ENCODE peak calls at places on chromosomes 2 and 18, in six cellular contexts. X, Z, Q, E, G and A are unnamed samples.

GRCh38 chr18:59993560-59993959 is 93.8 kb downstream of the PMAIP1 start:
- DNase-seq in X (no peak), Z (no peak), Q (no peak), E (no peak), G (peak), A (no peak)

GRCh38 chr2:96505231-96505889 is at the start of gene NEURL3:
- DNase-seq in X (peak), Z (peak), Q (no peak), E (no peak), G (peak), A (no peak)

GRCh38 chr18:58266291-58266690 is 222.3 kb downstream of the NEDD4L start:
- DNase-seq in X (no peak), Z (no peak), Q (no peak), E (no peak), G (no peak), A (no peak)

GRCh38 chr2:9287400-9288059 is 80.9 kb downstream of the ASAP2 start:
- DNase-seq in X (peak), Z (no peak), Q (peak), E (peak), G (peak), A (no peak)

GRCh38 chr2:220590476-220590875 is 963.0 kb downstream of the SLC4A3 start:
- DNase-seq in X (no peak), Z (no peak), Q (no peak), E (no peak), G (no peak), A (no peak)

GRCh38 chr18:427005-427404 is 73.5 kb downstream of the COLEC12 start:
- DNase-seq in X (peak), Z (no peak), Q (peak), E (peak), G (peak), A (no peak)

GRCh38 chr18:48544661-48545415 is 6.0 kb downstream of the CTIF start:
- DNase-seq in X (no peak), Z (no peak), Q (no peak), E (no peak), G (no peak), A (no peak)

GRCh38 chr2:109660046-109660860 is 46.1 kb downstream of the SOWAHC start:
- DNase-seq in X (no peak), Z (no peak), Q (no peak), E (no peak), G (no peak), A (no peak)

GRCh38 chr2:211766689-211767088 is 771.9 kb downstream of the ERBB4 start:
- DNase-seq in X (no peak), Z (no peak), Q (no peak), E (no peak), G (no peak), A (no peak)

GRCh38 chr18:10015288-10015701 is 101.5 kb downstream of the VAPA start:
- DNase-seq in X (peak), Z (no peak), Q (peak), E (peak), G (peak), A (no peak)

GRCh38 chr2:78999410-78999809 is 26.1 kb upstream of the REG3G start:
- DNase-seq in X (no peak), Z (no peak), Q (no peak), E (no peak), G (peak), A (no peak)

GRCh38 chr2:127576433-127577207 is 41.1 kb downstream of the MYO7B start:
- DNase-seq in X (peak), Z (peak), Q (peak), E (peak), G (peak), A (no peak)

GRCh38 chr2:178117725-178118124 is 5.5 kb downstream of the RBM45 start:
- DNase-seq in X (no peak), Z (no peak), Q (no peak), E (no peak), G (no peak), A (no peak)

GRCh38 chr2:112032615-112033457 is 22.2 kb upstream of the TMEM87B start:
- DNase-seq in X (peak), Z (no peak), Q (peak), E (peak), G (peak), A (no peak)

GRCh38 chr2:39615675-39616074 is 50.0 kb upstream of the TMEM178A start:
- DNase-seq in X (no peak), Z (no peak), Q (no peak), E (no peak), G (no peak), A (no peak)

GRCh38 chr2:44348385-44348784 is 12.9 kb downstream of the PREPL start:
- DNase-seq in X (peak), Z (no peak), Q (peak), E (peak), G (peak), A (no peak)

GRCh38 chr2:8704906-8705305 is 23.1 kb downstream of the ID2 start:
- DNase-seq in X (no peak), Z (no peak), Q (no peak), E (peak), G (no peak), A (no peak)

GRCh38 chr2:46653539-46653938 is 174.2 kb downstream of the TMEM247 start:
- DNase-seq in X (peak), Z (no peak), Q (no peak), E (peak), G (peak), A (no peak)